ENCODE peak calls at places on chromosomes 11 and 22, in four cellular contexts. Q, V, Z and S are unnamed samples.

GRCh38 chr11:123166095-123166559 is 28.9 kb downstream of the CLMP start:
- DNase-seq in Q (peak), V (no peak), Z (peak), S (no peak)

GRCh38 chr11:67320011-67320410 is 16.7 kb downstream of the SSH3 start:
- DNase-seq in Q (no peak), V (no peak), Z (no peak), S (no peak)

GRCh38 chr11:112961146-112961668 is at the start of gene NCAM1:
- DNase-seq in Q (peak), V (peak), Z (peak), S (peak)

GRCh38 chr22:42964994-42965699 is 49.8 kb downstream of the PACSIN2 start:
- DNase-seq in Q (peak), V (no peak), Z (no peak), S (no peak)

GRCh38 chr11:30938801-30939200 is 352.6 kb upstream of the MPPED2 start:
- DNase-seq in Q (no peak), V (no peak), Z (no peak), S (no peak)

GRCh38 chr22:38943181-38943580 is 14.2 kb upstream of the APOBEC3A start:
- DNase-seq in Q (no peak), V (no peak), Z (no peak), S (no peak)

GRCh38 chr11:74611369-74611861 is 19.0 kb downstream of the POLD3 start:
- DNase-seq in Q (no peak), V (peak), Z (peak), S (peak)

GRCh38 chr11:70073881-70074371 is 4.2 kb upstream of the ANO1 start:
- DNase-seq in Q (peak), V (peak), Z (peak), S (peak)

GRCh38 chr11:111585371-111585770 is 16.9 kb upstream of the SIK2 start:
- DNase-seq in Q (no peak), V (no peak), Z (peak), S (peak)

GRCh38 chr11:62064221-62064620 is 59.6 kb upstream of the INCENP start:
- DNase-seq in Q (no peak), V (no peak), Z (no peak), S (no peak)

GRCh38 chr22:44460287-44461082 is 37.5 kb downstream of the RTL6 start:
- DNase-seq in Q (peak), V (no peak), Z (no peak), S (no peak)

GRCh38 chr11:108466405-108466804 is 924 bp downstream of the C11orf65 start:
- DNase-seq in Q (no peak), V (no peak), Z (no peak), S (no peak)

GRCh38 chr22:20583471-20583922 is 76.1 kb downstream of the MED15 start:
- DNase-seq in Q (no peak), V (no peak), Z (no peak), S (no peak)

GRCh38 chr11:17598700-17599459 is 51.8 kb downstream of the OTOG start:
- DNase-seq in Q (peak), V (peak), Z (peak), S (peak)

GRCh38 chr11:30935861-30936260 is 349.7 kb upstream of the MPPED2 start:
- DNase-seq in Q (no peak), V (no peak), Z (peak), S (no peak)

GRCh38 chr22:42367980-42368378 is 64.2 kb downstream of the NFAM1 start:
- DNase-seq in Q (no peak), V (no peak), Z (no peak), S (no peak)

GRCh38 chr11:132718711-132719641 is 813.3 kb downstream of the OPCML start:
- DNase-seq in Q (peak), V (no peak), Z (peak), S (no peak)

GRCh38 chr11:10414659-10415058 is 40.4 kb upstream of the AMPD3 start:
- DNase-seq in Q (peak), V (no peak), Z (peak), S (peak)

GRCh38 chr22:22691716-22692701 is 47.6 kb downstream of the GGTLC2 start:
- DNase-seq in Q (no peak), V (no peak), Z (peak), S (no peak)

GRCh38 chr22:24845036-24845918 is 39.3 kb downstream of the SGSM1 start:
- DNase-seq in Q (no peak), V (no peak), Z (peak), S (no peak)

GRCh38 chr11:96275807-96276594 is 67.0 kb downstream of the MAML2 start:
- DNase-seq in Q (no peak), V (no peak), Z (no peak), S (no peak)

GRCh38 chr11:94706211-94706610 is 61.9 kb upstream of the AMOTL1 start:
- DNase-seq in Q (no peak), V (no peak), Z (peak), S (no peak)

GRCh38 chr11:77151804-77152513 is 23.9 kb downstream of the MYO7A start:
- DNase-seq in Q (peak), V (no peak), Z (peak), S (no peak)

GRCh38 chr11:77026236-77026635 is 8.0 kb upstream of the B3GNT6 start:
- DNase-seq in Q (no peak), V (no peak), Z (no peak), S (no peak)

GRCh38 chr22:44129614-44129976 is 51.1 kb upstream of the PARVG start:
- DNase-seq in Q (no peak), V (peak), Z (peak), S (peak)

GRCh38 chr11:120017582-120017981 is 120.3 kb downstream of the TRIM29 start:
- DNase-seq in Q (no peak), V (no peak), Z (no peak), S (no peak)

GRCh38 chr11:69920500-69921428 is 101.5 kb upstream of the FGF3 start:
- DNase-seq in Q (no peak), V (no peak), Z (no peak), S (no peak)

GRCh38 chr22:36163497-36163896 is 2.9 kb upstream of the APOL3 start:
- DNase-seq in Q (no peak), V (no peak), Z (no peak), S (no peak)

GRCh38 chr11:18936002-18936673 is 3.1 kb downstream of the MRGPRX1 start:
- DNase-seq in Q (no peak), V (no peak), Z (no peak), S (no peak)

GRCh38 chr11:132576706-132577105 is 955.6 kb downstream of the OPCML start:
- DNase-seq in Q (no peak), V (no peak), Z (peak), S (no peak)

GRCh38 chr11:32809313-32809712 is 14.9 kb upstream of the CCDC73 start:
- DNase-seq in Q (peak), V (peak), Z (peak), S (peak)

GRCh38 chr11:114180301-114181055 is 115.7 kb upstream of the NNMT start:
- DNase-seq in Q (peak), V (no peak), Z (no peak), S (peak)

GRCh38 chr22:47209077-47209514 is 446.6 kb downstream of the TBC1D22A start:
- DNase-seq in Q (no peak), V (no peak), Z (no peak), S (no peak)

GRCh38 chr11:128513915-128514681 is 73.3 kb downstream of the ETS1 start:
- DNase-seq in Q (no peak), V (no peak), Z (peak), S (no peak)

GRCh38 chr11:66546368-66546965 is at the start of gene ACTN3:
- DNase-seq in Q (peak), V (no peak), Z (no peak), S (peak)